ENCODE peak calls at places on chromosomes 3 and 15, in five cellular contexts. One of them, this sample, is unnamed.

GRCh38 chr3:69012836-69013255 is 638 bp downstream of the EOGT start:
- DNase-seq in amniotic epithelial cell: no peak
- DNase-seq in erythroblast: peak
- DNase-seq in IMR-90: peak
- DNase-seq in Calu3: peak
- DNase-seq in this sample: peak

GRCh38 chr15:88399021-88399685 is 68.0 kb downstream of the MRPL46 start:
- DNase-seq in amniotic epithelial cell: no peak
- DNase-seq in erythroblast: no peak
- DNase-seq in IMR-90: no peak
- DNase-seq in Calu3: no peak
- DNase-seq in this sample: no peak

GRCh38 chr3:48739617-48739954 is 22.6 kb upstream of the IP6K2 start:
- DNase-seq in amniotic epithelial cell: no peak
- DNase-seq in erythroblast: no peak
- DNase-seq in IMR-90: no peak
- DNase-seq in Calu3: no peak
- DNase-seq in this sample: no peak

GRCh38 chr3:123723527-123724168 is 138.8 kb upstream of the HACD2 start:
- DNase-seq in amniotic epithelial cell: peak
- DNase-seq in erythroblast: peak
- DNase-seq in IMR-90: peak
- DNase-seq in Calu3: peak
- DNase-seq in this sample: peak

GRCh38 chr3:153073636-153074035 is 88.4 kb upstream of the RAP2B start:
- DNase-seq in amniotic epithelial cell: no peak
- DNase-seq in erythroblast: no peak
- DNase-seq in IMR-90: no peak
- DNase-seq in Calu3: no peak
- DNase-seq in this sample: no peak

GRCh38 chr3:14538451-14539088 is 1.6 kb downstream of the GRIP2 start:
- DNase-seq in amniotic epithelial cell: no peak
- DNase-seq in erythroblast: peak
- DNase-seq in IMR-90: no peak
- DNase-seq in Calu3: no peak
- DNase-seq in this sample: no peak

GRCh38 chr3:29619676-29620075 is 338.8 kb downstream of the RBMS3 start:
- DNase-seq in amniotic epithelial cell: no peak
- DNase-seq in erythroblast: no peak
- DNase-seq in IMR-90: no peak
- DNase-seq in Calu3: no peak
- DNase-seq in this sample: no peak

GRCh38 chr3:183481582-183481981 is 53.2 kb upstream of the MCF2L2 start:
- DNase-seq in amniotic epithelial cell: peak
- DNase-seq in erythroblast: no peak
- DNase-seq in IMR-90: peak
- DNase-seq in Calu3: no peak
- DNase-seq in this sample: peak

GRCh38 chr3:143563786-143564185 is 284.5 kb downstream of the SLC9A9 start:
- DNase-seq in amniotic epithelial cell: no peak
- DNase-seq in erythroblast: no peak
- DNase-seq in IMR-90: no peak
- DNase-seq in Calu3: no peak
- DNase-seq in this sample: no peak

GRCh38 chr15:24683736-24684135 is 8.2 kb downstream of the NPAP1 start:
- DNase-seq in amniotic epithelial cell: no peak
- DNase-seq in erythroblast: no peak
- DNase-seq in IMR-90: no peak
- DNase-seq in Calu3: no peak
- DNase-seq in this sample: no peak

GRCh38 chr3:128598884-128599664 is 51.5 kb downstream of the RPN1 start:
- DNase-seq in amniotic epithelial cell: no peak
- DNase-seq in erythroblast: no peak
- DNase-seq in IMR-90: peak
- DNase-seq in Calu3: no peak
- DNase-seq in this sample: no peak

GRCh38 chr3:11335056-11335608 is 62.9 kb downstream of the ATG7 start:
- DNase-seq in amniotic epithelial cell: peak
- DNase-seq in erythroblast: peak
- DNase-seq in IMR-90: peak
- DNase-seq in Calu3: peak
- DNase-seq in this sample: peak

GRCh38 chr3:8652323-8652987 is 7.9 kb upstream of the SSUH2 start:
- DNase-seq in amniotic epithelial cell: no peak
- DNase-seq in erythroblast: no peak
- DNase-seq in IMR-90: no peak
- DNase-seq in Calu3: no peak
- DNase-seq in this sample: no peak

GRCh38 chr3:126679318-126679751 is 24.4 kb upstream of the TXNRD3 start:
- DNase-seq in amniotic epithelial cell: peak
- DNase-seq in erythroblast: peak
- DNase-seq in IMR-90: peak
- DNase-seq in Calu3: peak
- DNase-seq in this sample: peak

GRCh38 chr15:69038508-69038907 is 24.0 kb downstream of the NOX5 start:
- DNase-seq in amniotic epithelial cell: no peak
- DNase-seq in erythroblast: no peak
- DNase-seq in IMR-90: no peak
- DNase-seq in Calu3: no peak
- DNase-seq in this sample: no peak

GRCh38 chr3:52405066-52405465 is 39.8 kb downstream of the SEMA3G start:
- DNase-seq in amniotic epithelial cell: no peak
- DNase-seq in erythroblast: no peak
- DNase-seq in IMR-90: no peak
- DNase-seq in Calu3: no peak
- DNase-seq in this sample: no peak

GRCh38 chr3:193375614-193376013 is 2.9 kb downstream of the ATP13A5 start:
- DNase-seq in amniotic epithelial cell: no peak
- DNase-seq in erythroblast: no peak
- DNase-seq in IMR-90: no peak
- DNase-seq in Calu3: no peak
- DNase-seq in this sample: no peak

GRCh38 chr3:181726351-181727121 is 14.8 kb downstream of the SOX2 start:
- DNase-seq in amniotic epithelial cell: no peak
- DNase-seq in erythroblast: peak
- DNase-seq in IMR-90: no peak
- DNase-seq in Calu3: no peak
- DNase-seq in this sample: no peak

GRCh38 chr3:14317057-14317553 is 85.3 kb upstream of the SLC6A6 start:
- DNase-seq in amniotic epithelial cell: no peak
- DNase-seq in erythroblast: no peak
- DNase-seq in IMR-90: no peak
- DNase-seq in Calu3: peak
- DNase-seq in this sample: no peak

GRCh38 chr15:85676332-85676731 is 118.4 kb downstream of the KLHL25 start:
- DNase-seq in amniotic epithelial cell: no peak
- DNase-seq in erythroblast: no peak
- DNase-seq in IMR-90: no peak
- DNase-seq in Calu3: no peak
- DNase-seq in this sample: no peak

GRCh38 chr3:127455541-127456450 is 134.7 kb downstream of the TPRA1 start:
- DNase-seq in amniotic epithelial cell: peak
- DNase-seq in erythroblast: peak
- DNase-seq in IMR-90: peak
- DNase-seq in Calu3: peak
- DNase-seq in this sample: peak

GRCh38 chr3:178895178-178895789 is 176.3 kb downstream of the ZMAT3 start:
- DNase-seq in amniotic epithelial cell: no peak
- DNase-seq in erythroblast: no peak
- DNase-seq in IMR-90: no peak
- DNase-seq in Calu3: no peak
- DNase-seq in this sample: no peak

GRCh38 chr15:37032091-37032775 is 68.1 kb downstream of the MEIS2 start:
- DNase-seq in amniotic epithelial cell: no peak
- DNase-seq in erythroblast: no peak
- DNase-seq in IMR-90: peak
- DNase-seq in Calu3: no peak
- DNase-seq in this sample: no peak

GRCh38 chr3:16906679-16907078 is 21.9 kb downstream of the PLCL2 start:
- DNase-seq in amniotic epithelial cell: no peak
- DNase-seq in erythroblast: peak
- DNase-seq in IMR-90: peak
- DNase-seq in Calu3: no peak
- DNase-seq in this sample: peak

GRCh38 chr3:25035511-25035910 is 392.6 kb upstream of the RARB start:
- DNase-seq in amniotic epithelial cell: no peak
- DNase-seq in erythroblast: no peak
- DNase-seq in IMR-90: no peak
- DNase-seq in Calu3: no peak
- DNase-seq in this sample: no peak

GRCh38 chr15:49225572-49226281 is 55.7 kb downstream of the GALK2 start:
- DNase-seq in amniotic epithelial cell: peak
- DNase-seq in erythroblast: peak
- DNase-seq in IMR-90: peak
- DNase-seq in Calu3: peak
- DNase-seq in this sample: peak

GRCh38 chr15:74995779-74996765 is 709 bp downstream of the SCAMP5 start:
- DNase-seq in amniotic epithelial cell: no peak
- DNase-seq in erythroblast: no peak
- DNase-seq in IMR-90: no peak
- DNase-seq in Calu3: no peak
- DNase-seq in this sample: peak

GRCh38 chr15:63198752-63199250 is 9.4 kb downstream of the RAB8B start:
- DNase-seq in amniotic epithelial cell: peak
- DNase-seq in erythroblast: peak
- DNase-seq in IMR-90: peak
- DNase-seq in Calu3: no peak
- DNase-seq in this sample: peak

GRCh38 chr3:182487048-182487447 is 306.3 kb upstream of the ATP11B start:
- DNase-seq in amniotic epithelial cell: no peak
- DNase-seq in erythroblast: no peak
- DNase-seq in IMR-90: no peak
- DNase-seq in Calu3: no peak
- DNase-seq in this sample: no peak

GRCh38 chr15:71501344-71502128 is 308.8 kb upstream of the NR2E3 start:
- DNase-seq in amniotic epithelial cell: peak
- DNase-seq in erythroblast: no peak
- DNase-seq in IMR-90: no peak
- DNase-seq in Calu3: no peak
- DNase-seq in this sample: no peak

GRCh38 chr3:149267565-149267964 is 45.9 kb upstream of the CP start:
- DNase-seq in amniotic epithelial cell: no peak
- DNase-seq in erythroblast: no peak
- DNase-seq in IMR-90: no peak
- DNase-seq in Calu3: no peak
- DNase-seq in this sample: no peak

GRCh38 chr15:31091531-31091930 is 10.0 kb downstream of the TRPM1 start:
- DNase-seq in amniotic epithelial cell: peak
- DNase-seq in erythroblast: no peak
- DNase-seq in IMR-90: peak
- DNase-seq in Calu3: no peak
- DNase-seq in this sample: peak

GRCh38 chr15:64763462-64763861 is 11.9 kb downstream of the RBPMS2 start:
- DNase-seq in amniotic epithelial cell: no peak
- DNase-seq in erythroblast: no peak
- DNase-seq in IMR-90: no peak
- DNase-seq in Calu3: no peak
- DNase-seq in this sample: no peak

GRCh38 chr3:48661501-48662139 is 1.1 kb downstream of the CELSR3 start:
- DNase-seq in amniotic epithelial cell: peak
- DNase-seq in erythroblast: peak
- DNase-seq in IMR-90: peak
- DNase-seq in Calu3: no peak
- DNase-seq in this sample: peak

GRCh38 chr3:187013080-187013838 is 82.9 kb downstream of the ST6GAL1 start:
- DNase-seq in amniotic epithelial cell: peak
- DNase-seq in erythroblast: no peak
- DNase-seq in IMR-90: peak
- DNase-seq in Calu3: no peak
- DNase-seq in this sample: no peak

GRCh38 chr3:114839476-114839875 is 307.6 kb downstream of the ZBTB20 start:
- DNase-seq in amniotic epithelial cell: peak
- DNase-seq in erythroblast: no peak
- DNase-seq in IMR-90: peak
- DNase-seq in Calu3: no peak
- DNase-seq in this sample: no peak

GRCh38 chr15:30794388-30794787 is 109.3 kb upstream of the FAN1 start:
- DNase-seq in amniotic epithelial cell: no peak
- DNase-seq in erythroblast: no peak
- DNase-seq in IMR-90: no peak
- DNase-seq in Calu3: no peak
- DNase-seq in this sample: no peak

GRCh38 chr3:164897335-164897734 is 181.0 kb downstream of the SI start:
- DNase-seq in amniotic epithelial cell: peak
- DNase-seq in erythroblast: no peak
- DNase-seq in IMR-90: no peak
- DNase-seq in Calu3: peak
- DNase-seq in this sample: no peak

This sample was measured in GM23248.